ENCODE peak calls at places on chromosomes 5 and 9, in four cellular contexts. Y is MCF 10A; A is gastrocnemius medialis; P is stimulated activated CD4-positive, alpha-beta T cell treated with anti-CD3 and anti-CD28 coated beads, Interleukin-12 subunit alpha, Interleukin-12 subunit beta, amount 100 ng/mL, for 24 hours. I is an unnamed sample.

GRCh38 chr9:111805262-111805661 is 10.5 kb upstream of the SHOC1 start:
- DNase-seq in Y (no peak), A (no peak), P (no peak), I (no peak)

GRCh38 chr9:110291921-110292575 is 35.7 kb upstream of the TXN start:
- DNase-seq in Y (peak), A (no peak), P (no peak), I (no peak)

GRCh38 chr5:5454405-5454804 is 31.9 kb downstream of the ICE1 start:
- DNase-seq in Y (no peak), A (no peak), P (no peak), I (no peak)

GRCh38 chr5:154449786-154450185 is 4.0 kb downstream of the SAP30L start:
- DNase-seq in Y (no peak), A (no peak), P (no peak), I (no peak)

GRCh38 chr5:170747851-170748250 is 35.7 kb upstream of the GABRP start:
- DNase-seq in Y (peak), A (no peak), P (no peak), I (peak)

GRCh38 chr9:36091028-36091953 is 45.2 kb upstream of the GLIPR2 start:
- DNase-seq in Y (peak), A (no peak), P (no peak), I (peak)

GRCh38 chr9:129400971-129401622 is 219.8 kb downstream of the C9orf50 start:
- DNase-seq in Y (no peak), A (no peak), P (no peak), I (no peak)

GRCh38 chr5:137888875-137889759 is at the start of gene PKD2L2:
- DNase-seq in Y (no peak), A (peak), P (peak), I (peak)

GRCh38 chr9:35102465-35102768 is 514 bp downstream of the STOML2 start:
- DNase-seq in Y (no peak), A (no peak), P (no peak), I (peak)

GRCh38 chr5:66671305-66671704 is 75.1 kb downstream of the MAST4 start:
- DNase-seq in Y (no peak), A (no peak), P (no peak), I (no peak)

GRCh38 chr5:82821978-82822927 is 254.9 kb downstream of the TMEM167A start:
- DNase-seq in Y (no peak), A (no peak), P (no peak), I (no peak)

GRCh38 chr5:180116441-180117377 is 45.1 kb upstream of the RNF130 start:
- DNase-seq in Y (peak), A (no peak), P (no peak), I (no peak)

GRCh38 chr9:73011346-73011745 is 58.5 kb upstream of the ALDH1A1 start:
- DNase-seq in Y (peak), A (no peak), P (no peak), I (peak)

GRCh38 chr5:93250431-93250830 is 330.6 kb downstream of the NR2F1-AS1 start:
- DNase-seq in Y (no peak), A (no peak), P (no peak), I (no peak)

GRCh38 chr9:135887585-135888050 is 19.7 kb downstream of the CAMSAP1 start:
- DNase-seq in Y (no peak), A (no peak), P (no peak), I (no peak)

GRCh38 chr5:132233081-132233480 is 5.4 kb upstream of the P4HA2 start:
- DNase-seq in Y (no peak), A (no peak), P (no peak), I (no peak)

GRCh38 chr5:38532165-38532669 is 24.2 kb downstream of the LIFR start:
- DNase-seq in Y (no peak), A (no peak), P (no peak), I (no peak)

GRCh38 chr5:142529626-142530278 is 156.1 kb downstream of the FGF1 start:
- DNase-seq in Y (peak), A (no peak), P (no peak), I (peak)

GRCh38 chr5:181098642-181099452 is 32.1 kb downstream of the OR2V1 start:
- DNase-seq in Y (no peak), A (no peak), P (no peak), I (no peak)

GRCh38 chr5:177310757-177311173 is 933 bp downstream of the MXD3 start:
- DNase-seq in Y (peak), A (no peak), P (no peak), I (no peak)

GRCh38 chr5:126334755-126335154 is 88.5 kb upstream of the GRAMD2B start:
- DNase-seq in Y (no peak), A (no peak), P (no peak), I (no peak)

GRCh38 chr9:108580021-108580439 is 275.8 kb downstream of the ACTL7B start:
- DNase-seq in Y (peak), A (no peak), P (no peak), I (peak)

GRCh38 chr5:150503977-150504620 is 3.8 kb upstream of the NDST1 start:
- DNase-seq in Y (peak), A (no peak), P (no peak), I (peak)

GRCh38 chr5:6825678-6826244 is 112.5 kb downstream of the TENT4A start:
- DNase-seq in Y (no peak), A (no peak), P (no peak), I (no peak)

GRCh38 chr9:86487222-86487841 is 133.1 kb upstream of the TUT7 start:
- DNase-seq in Y (peak), A (no peak), P (no peak), I (peak)

GRCh38 chr5:139454568-139455290 is 7.8 kb downstream of the ECSCR start:
- DNase-seq in Y (no peak), A (no peak), P (no peak), I (no peak)

GRCh38 chr5:142664067-142664466 is 21.8 kb downstream of the FGF1 start:
- DNase-seq in Y (no peak), A (no peak), P (no peak), I (no peak)

GRCh38 chr9:122931851-122932199 is 513 bp upstream of the ZBTB26 start:
- DNase-seq in Y (no peak), A (no peak), P (no peak), I (no peak)

GRCh38 chr9:306907-307306 is 92.2 kb downstream of the DOCK8 start:
- DNase-seq in Y (peak), A (no peak), P (no peak), I (no peak)

I was measured in AG10803.